ENCODE peak calls at places on chromosome 4, in nine cellular contexts. T is amygdala; U is choroid plexus epithelial cell; I is endodermal cell; R is activated naive CD4-positive, alpha-beta T cell treated with anti-CD3 and anti-CD28 coated beads, Interleukin-2, amount 50 U/mL, for 16 hours; F is endothelial cell; C is naive B cell; O is neuronal stem cell; X is NCI-H774. Y is an unnamed sample.

GRCh38 chr4:181085584-181085983 is 1157.6 kb upstream of the TENM3 start:
- DNase-seq in I (no peak), X (no peak), F (no peak), C (no peak), T (no peak), O (no peak), R (no peak), U (no peak), Y (no peak)

GRCh38 chr4:142563682-142564291 is 282.3 kb downstream of the INPP4B start:
- DNase-seq in F (no peak), I (peak), T (no peak), U (peak), O (no peak), R (no peak), C (no peak), X (no peak), Y (no peak)

GRCh38 chr4:158159718-158160094 is 13.1 kb downstream of the GASK1B start:
- DNase-seq in O (no peak), F (no peak), I (no peak), U (no peak), T (no peak), C (no peak), X (no peak), R (no peak), Y (no peak)

GRCh38 chr4:55442541-55442940 is 46.8 kb downstream of the TMEM165 start:
- DNase-seq in R (no peak), I (no peak), X (no peak), T (no peak), U (no peak), C (no peak), O (no peak), F (no peak), Y (no peak)

GRCh38 chr4:44629280-44629866 is 22.1 kb downstream of the YIPF7 start:
- DNase-seq in I (peak), R (peak), F (peak), T (peak), C (peak), X (peak), O (peak), U (peak), Y (peak)

GRCh38 chr4:85715996-85716737 is 241.2 kb downstream of the ARHGAP24 start:
- DNase-seq in R (no peak), U (no peak), X (no peak), F (no peak), C (no peak), I (no peak), O (no peak), T (no peak), Y (no peak)

GRCh38 chr4:73707918-73708577 is 32.3 kb upstream of the CXCL8 start:
- DNase-seq in R (no peak), X (no peak), T (no peak), C (no peak), I (no peak), O (no peak), F (no peak), U (peak), Y (no peak)

GRCh38 chr4:185183622-185184281 is 20.0 kb downstream of the CFAP97 start:
- DNase-seq in I (peak), R (peak), O (peak), F (peak), C (peak), T (peak), U (peak), X (peak), Y (peak)

GRCh38 chr4:13980317-13980716 is 352.8 kb upstream of the BOD1L1 start:
- DNase-seq in I (no peak), X (no peak), U (peak), O (no peak), R (no peak), F (no peak), C (no peak), T (no peak), Y (no peak)

GRCh38 chr4:101730291-101731117 is 60.0 kb upstream of the BANK1 start:
- DNase-seq in I (peak), U (peak), X (no peak), O (peak), T (peak), R (peak), C (peak), F (peak), Y (peak)

GRCh38 chr4:6941796-6942195 is 32.2 kb downstream of the TBC1D14 start:
- DNase-seq in C (no peak), X (no peak), T (no peak), I (no peak), R (no peak), F (no peak), U (no peak), O (no peak), Y (no peak)

GRCh38 chr4:137749466-137749865 is 217.2 kb upstream of the PCDH18 start:
- DNase-seq in I (no peak), C (no peak), F (no peak), T (no peak), O (no peak), U (peak), R (no peak), X (no peak), Y (no peak)

GRCh38 chr4:181650033-181650825 is 593.0 kb upstream of the TENM3 start:
- DNase-seq in O (no peak), U (no peak), C (no peak), F (no peak), R (no peak), T (no peak), X (no peak), I (no peak), Y (no peak)

Y was measured in NCI-H1092.